ENCODE peak calls at places on chromosomes 1 and 21, in five cellular contexts. R, G, S, J and M are unnamed samples.

GRCh38 chr1:244444854-244445253 is 6.9 kb downstream of the ADSS2 start:
- DNase-seq in J (no peak), R (no peak), G (no peak), S (no peak), M (no peak)

GRCh38 chr1:113253979-113254378 is 136.3 kb upstream of the MAGI3 start:
- DNase-seq in J (no peak), G (no peak), S (no peak), R (no peak), M (no peak)

GRCh38 chr1:18145851-18146618 is 38.4 kb downstream of the IGSF21 start:
- DNase-seq in S (peak; percentile 5), J (no peak), G (no peak), R (no peak), M (no peak)

GRCh38 chr1:169271094-169271493 is 96.5 kb downstream of the NME7 start:
- DNase-seq in J (no peak), G (no peak), S (no peak), R (no peak), M (no peak)

GRCh38 chr1:31214316-31215082 is 25.2 kb downstream of the NKAIN1 start:
- DNase-seq in R (no peak), G (no peak), S (no peak), J (no peak), M (no peak)

GRCh38 chr21:45438391-45439145 is 33.6 kb downstream of the COL18A1 start:
- DNase-seq in G (no peak), S (no peak), J (no peak), R (no peak), M (no peak)

GRCh38 chr1:63575340-63575826 is 17.8 kb upstream of the PGM1 start:
- DNase-seq in R (no peak), J (no peak), S (no peak), G (no peak), M (no peak)

GRCh38 chr1:30111431-30111830 is 612.0 kb downstream of the MATN1 start:
- DNase-seq in S (peak; percentile 28), R (peak; percentile 27), J (no peak), G (no peak), M (peak; percentile 46)

GRCh38 chr1:42737257-42737656 is 2.8 kb downstream of the CLDN19 start:
- DNase-seq in S (no peak), R (no peak), J (no peak), G (no peak), M (no peak)

GRCh38 chr1:153505576-153505975 is 30.2 kb downstream of the S100A6 start:
- DNase-seq in R (no peak), G (peak; percentile 12), S (no peak), J (no peak), M (no peak)

GRCh38 chr21:27454234-27454633 is 487.3 kb upstream of the ADAMTS5 start:
- DNase-seq in G (no peak), R (no peak), J (no peak), S (no peak), M (no peak)

GRCh38 chr1:37486680-37487618 is 12.6 kb downstream of the ZC3H12A start:
- DNase-seq in R (peak; percentile 79), G (no peak), S (peak; percentile 69), J (peak; percentile 74), M (peak; percentile 87)

GRCh38 chr1:156226116-156226538 is 13.3 kb downstream of the PMF1 start:
- DNase-seq in R (no peak), S (no peak), G (no peak), J (no peak), M (no peak)

GRCh38 chr1:192763756-192764155 is 45.1 kb upstream of the RGS2 start:
- DNase-seq in G (no peak), J (no peak), R (no peak), S (no peak), M (no peak)

GRCh38 chr1:31843506-31843905 is 27.7 kb upstream of the SPOCD1 start:
- DNase-seq in S (no peak), J (no peak), R (no peak), G (no peak), M (no peak)

GRCh38 chr1:7386226-7387052 is 384.7 kb upstream of the VAMP3 start:
- DNase-seq in G (peak; percentile 70), R (no peak), J (no peak), S (no peak), M (no peak)

GRCh38 chr1:240575976-240576666 is 35.8 kb downstream of the GREM2 start:
- DNase-seq in S (no peak), J (no peak), G (no peak), R (no peak), M (no peak)

GRCh38 chr1:68016364-68016763 is 34.1 kb downstream of the DIRAS3 start:
- DNase-seq in J (no peak), S (no peak), R (no peak), G (no peak), M (no peak)

GRCh38 chr1:154325583-154326545 is 539 bp downstream of the ATP8B2 start:
- DNase-seq in S (peak; percentile 97), J (peak; percentile 29), R (peak; percentile 63), G (no peak), M (peak; percentile 75)

GRCh38 chr1:225876900-225877510 is 5.2 kb downstream of the TMEM63A start:
- DNase-seq in R (no peak), J (no peak), S (no peak), G (no peak), M (no peak)

GRCh38 chr1:225482489-225482950 is 54.7 kb upstream of the LBR start:
- DNase-seq in R (no peak), J (no peak), S (no peak), G (peak; percentile 49), M (no peak)

GRCh38 chr1:9249534-9250335 is 15.2 kb downstream of the H6PD start:
- DNase-seq in S (peak; percentile 37), J (no peak), R (peak; percentile 69), G (no peak), M (peak; percentile 69)

GRCh38 chr1:222570837-222571236 is 18.9 kb downstream of the TAF1A start:
- DNase-seq in S (no peak), R (no peak), J (no peak), G (no peak), M (no peak)

GRCh38 chr1:221725683-221726330 is 16.1 kb downstream of the DUSP10 start:
- DNase-seq in R (no peak), G (no peak), S (no peak), J (no peak), M (no peak)

GRCh38 chr1:209618756-209619420 is 33.3 kb downstream of the LAMB3 start:
- DNase-seq in J (no peak), G (no peak), R (peak; percentile 56), S (no peak), M (no peak)

GRCh38 chr1:93000751-93001175 is 39.5 kb upstream of the DIPK1A start:
- DNase-seq in G (no peak), J (no peak), S (no peak), R (no peak), M (no peak)

GRCh38 chr1:7684132-7684531 is 87.0 kb upstream of the VAMP3 start:
- DNase-seq in R (no peak), J (no peak), G (no peak), S (no peak), M (no peak)

GRCh38 chr1:19869929-19870328 is 12.3 kb upstream of the OTUD3 start:
- DNase-seq in R (no peak), G (no peak), J (no peak), S (no peak), M (no peak)

GRCh38 chr21:42836767-42837301 is 42.5 kb downstream of the WDR4 start:
- DNase-seq in S (no peak), G (no peak), J (no peak), R (no peak), M (no peak)

GRCh38 chr1:145962157-145963102 is 1.9 kb downstream of the ANKRD34A start:
- DNase-seq in S (no peak), J (peak; percentile 46), R (peak; percentile 46), G (no peak), M (peak; percentile 73)

GRCh38 chr1:213094446-213094845 is 43.4 kb downstream of the RPS6KC1 start:
- DNase-seq in J (no peak), R (no peak), G (no peak), S (no peak), M (no peak)

GRCh38 chr1:214581785-214582184 is 21.2 kb upstream of the CENPF start:
- DNase-seq in R (no peak), S (peak; percentile 47), G (no peak), J (no peak), M (no peak)

GRCh38 chr1:27567931-27568246 is 36.1 kb downstream of the AHDC1 start:
- DNase-seq in G (no peak), R (peak; percentile 14), S (no peak), J (no peak), M (no peak)
- H3K4me1 ChIP-seq in G (peaks cover 97% of the 10 kb centered on the region), R (peaks cover 100% of the 10 kb centered on the region), S (peaks cover 96% of the 10 kb centered on the region), J (peaks cover 16% of the 10 kb centered on the region), M (peaks cover 68% of the 10 kb centered on the region)

DNA sequence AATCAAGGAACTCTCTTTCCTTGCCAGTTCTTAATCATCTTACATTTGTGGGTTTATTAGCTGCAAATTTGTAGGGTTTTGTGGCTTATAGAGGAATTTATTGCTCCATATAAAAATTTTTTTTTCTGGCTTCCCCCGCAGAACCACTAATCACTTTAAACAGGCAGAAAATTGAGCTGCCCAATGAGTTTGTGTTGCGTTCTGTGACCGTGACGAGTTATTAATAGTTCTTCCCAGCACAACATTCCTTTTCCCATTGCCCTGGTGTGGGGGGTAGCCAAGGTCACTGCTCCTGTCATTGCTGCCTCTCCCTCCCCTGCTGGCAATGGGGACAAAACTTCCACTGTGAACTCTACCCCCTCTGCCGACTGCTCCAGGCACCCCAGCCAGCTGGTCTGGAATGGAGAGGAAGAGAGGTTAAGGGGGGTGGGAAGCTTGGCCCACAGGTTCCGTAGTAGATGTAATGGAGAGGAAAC is 55.1 kb downstream of the UBE2T start:
- DNase-seq in J (no peak), G (no peak), R (peak; percentile 38), S (no peak), M (peak; percentile 40)
- TF ChIP-seq CTCF in J (no peak), G (no peak), R (no peak), S (no peak), M (no peak)

GRCh38 chr1:46807046-46807972 is 8.5 kb downstream of the CYP4B1 start:
- DNase-seq in G (peak; percentile 52), R (no peak), S (no peak), J (no peak), M (no peak)
- H3K4me1 ChIP-seq in G (peaks cover 38% of the 10 kb centered on the region), R (peaks cover 86% of the 10 kb centered on the region), S (no peaks in the 10 kb centered on the region), J (no peaks in the 10 kb centered on the region), M (no peaks in the 10 kb centered on the region)

GRCh38 chr1:203000217-203000944 is 6.8 kb upstream of the TMEM183A start:
- DNase-seq in G (no peak), J (no peak), S (no peak), R (no peak), M (no peak)

GRCh38 chr1:203001986-203002385 is 5.2 kb upstream of the TMEM183A start:
- DNase-seq in S (no peak), R (no peak), J (no peak), G (no peak), M (no peak)

GRCh38 chr1:202998836-202999750 is 8.1 kb upstream of the TMEM183A start:
- DNase-seq in R (no peak), J (peak; percentile 54), G (no peak), S (peak; percentile 25), M (no peak)

GRCh38 chr1:203006948-203007871 is at the start of gene TMEM183A:
- DNase-seq in G (no peak), R (peak; percentile 95), S (peak; percentile 90), J (peak; percentile 95), M (peak; percentile 96)

DNA sequence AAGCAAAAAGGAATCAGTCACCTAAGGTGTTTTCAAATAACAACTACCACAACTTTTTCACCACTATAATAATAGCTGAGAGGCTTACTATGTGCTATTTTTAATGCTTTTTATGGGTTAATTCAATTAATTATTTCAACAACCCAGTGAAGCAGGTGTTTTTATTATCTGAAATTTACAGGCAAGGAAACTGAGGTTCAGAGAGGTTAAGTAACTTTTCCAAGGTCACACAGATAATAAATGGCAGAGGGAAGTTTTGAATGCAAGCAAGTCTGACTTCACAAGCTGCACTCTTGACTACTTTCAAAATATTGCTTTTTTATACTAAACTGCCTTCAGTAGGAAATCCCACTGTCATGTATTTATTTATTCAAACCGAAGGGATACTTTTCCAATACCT is 4.2 kb upstream of the TMEM183A start:
- DNase-seq in R (no peak), J (no peak), G (no peak), S (no peak), M (no peak)
- TF ChIP-seq CTCF in R (no peak), J (no peak), G (no peak), S (no peak), M (no peak)